ENCODE peak calls at places on chromosomes 3 and 15, in five cellular contexts. T, F, J, L and W are unnamed samples. For H3K27me3, the result is how much of the 10 kb centered on the place peaks cover.

GRCh38 chr3:49362579-49362978 is 4.4 kb upstream of the GPX1 start:
- DNase-seq in T (no peak), J (no peak), L (no peak), F (no peak), W (no peak)

GRCh38 chr3:16513141-16514020 is at the start of gene RFTN1:
- DNase-seq in F (no peak), J (peak), T (peak), L (peak), W (peak)

GRCh38 chr15:64426845-64427465 is 33.4 kb upstream of the ZNF609 start:
- DNase-seq in J (peak), F (no peak), T (no peak), L (peak), W (peak)

GRCh38 chr15:51046799-51047449 is 47.8 kb downstream of the TNFAIP8L3 start:
- DNase-seq in T (no peak), L (peak), J (no peak), F (no peak), W (no peak)

GRCh38 chr3:141913150-141913811 is 36.8 kb downstream of the ATP1B3 start:
- DNase-seq in F (no peak), L (peak), T (no peak), J (peak), W (peak)

GRCh38 chr3:110583373-110583935 is 488.2 kb upstream of the NECTIN3 start:
- DNase-seq in F (no peak), J (no peak), T (no peak), L (no peak), W (no peak)

GRCh38 chr15:88605507-88606436 is 15.4 kb upstream of the AEN start:
- DNase-seq in T (no peak), F (no peak), L (peak), J (no peak), W (peak)

GRCh38 chr15:61879219-61879618 is 181.0 kb downstream of the VPS13C start:
- DNase-seq in T (no peak), F (no peak), L (peak), J (no peak), W (no peak)

GRCh38 chr3:30604566-30604965 is 1.8 kb upstream of the TGFBR2 start:
- DNase-seq in T (no peak), F (no peak), L (no peak), J (no peak), W (no peak)

GRCh38 chr15:50235794-50236193 is 29.7 kb downstream of the HDC start:
- DNase-seq in L (no peak), T (no peak), F (no peak), J (no peak), W (no peak)

GRCh38 chr15:50209804-50210203 is 27.8 kb downstream of the SLC27A2 start:
- DNase-seq in J (no peak), T (no peak), L (no peak), F (no peak), W (no peak)

GRCh38 chr3:141055536-141056445 is 4.6 kb downstream of the SPSB4 start:
- DNase-seq in T (no peak), F (no peak), J (no peak), L (no peak), W (no peak)

GRCh38 chr3:45170071-45170470 is 23.9 kb upstream of the CDCP1 start:
- DNase-seq in J (no peak), F (no peak), T (peak), L (no peak), W (no peak)

GRCh38 chr3:115833074-115833473 is 209.8 kb downstream of the GAP43 start:
- DNase-seq in F (no peak), J (no peak), T (no peak), L (no peak), W (no peak)

GRCh38 chr3:177483182-177483967 is 286.1 kb upstream of the TBL1XR1 start:
- DNase-seq in L (peak), F (no peak), J (no peak), T (no peak), W (no peak)

GRCh38 chr3:45572755-45573154 is 21.8 kb upstream of the LIMD1 start:
- DNase-seq in L (no peak), T (no peak), F (no peak), J (no peak), W (no peak)

GRCh38 chr15:31325432-31325975 is 1.1 kb upstream of the KLF13 start:
- DNase-seq in L (peak), J (no peak), F (no peak), T (peak), W (no peak)

GRCh38 chr3:123658118-123658859 is 73.4 kb upstream of the HACD2 start:
- DNase-seq in F (peak), J (no peak), L (no peak), T (no peak), W (no peak)

GRCh38 chr3:71873093-71873611 is 88.2 kb upstream of the PROK2 start:
- DNase-seq in L (no peak), F (no peak), J (no peak), T (no peak), W (no peak)

GRCh38 chr15:73364070-73364469 is 4.7 kb downstream of the HCN4 start:
- DNase-seq in T (no peak), L (no peak), F (no peak), J (no peak), W (no peak)

GRCh38 chr15:73357999-73358665 is 10.6 kb downstream of the HCN4 start:
- DNase-seq in F (no peak), T (no peak), J (no peak), L (peak), W (no peak)

GRCh38 chr15:73362900-73363299 is 5.9 kb downstream of the HCN4 start:
- DNase-seq in L (no peak), F (no peak), T (no peak), J (no peak), W (no peak)

GRCh38 chr15:73359653-73360052 is 9.1 kb downstream of the HCN4 start:
- DNase-seq in L (no peak), J (no peak), T (no peak), F (no peak), W (no peak)

GRCh38 chr15:73361331-73361730 is 7.4 kb downstream of the HCN4 start:
- DNase-seq in J (no peak), T (no peak), F (no peak), L (no peak), W (no peak)
- H3K27me3 ChIP-seq in J (half or more), T (under half), F (under half), L (under half), W (under half)

GRCh38 chr3:148816971-148817519 is 10.6 kb upstream of the CPB1 start:
- DNase-seq in T (no peak), L (no peak), J (no peak), F (no peak), W (no peak)

GRCh38 chr3:148815736-148816135 is 11.9 kb upstream of the CPB1 start:
- DNase-seq in J (no peak), T (no peak), F (no peak), L (no peak), W (no peak)

GRCh38 chr3:148816427-148816826 is 11.2 kb upstream of the CPB1 start:
- DNase-seq in J (no peak), T (no peak), F (no peak), L (no peak), W (no peak)

GRCh38 chr3:148815316-148815715 is 12.3 kb upstream of the CPB1 start:
- DNase-seq in F (no peak), J (no peak), T (no peak), L (no peak), W (no peak)

DNA sequence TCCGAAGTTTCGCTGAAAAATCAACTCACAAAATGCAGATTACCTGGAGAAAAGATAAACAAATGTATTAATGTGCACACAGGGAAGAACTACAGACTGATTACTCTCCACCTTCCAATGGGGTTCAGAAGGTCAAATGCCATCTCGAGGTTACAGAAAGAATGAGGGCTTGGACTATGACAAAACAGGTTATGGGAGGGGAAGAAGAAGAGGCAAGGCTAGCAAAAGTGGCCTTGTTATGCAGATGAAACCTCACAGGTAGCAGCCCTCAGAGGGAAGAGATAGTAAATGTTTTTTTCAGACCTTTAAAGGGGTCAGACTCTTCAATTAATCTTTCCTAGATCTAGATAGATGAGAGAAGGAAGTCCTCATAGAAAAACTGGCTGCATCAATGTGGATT is 6.7 kb upstream of the CPB1 start:
- DNase-seq in F (no peak), L (no peak), J (no peak), T (no peak), W (no peak)
- H3K27me3 ChIP-seq in F (under half), L (under half), J (under half), T (under half), W (under half)

GRCh38 chr3:38645076-38645475 is 4.4 kb downstream of the SCN5A start:
- DNase-seq in J (no peak), F (no peak), L (no peak), T (no peak), W (no peak)

GRCh38 chr3:38644016-38644661 is 5.3 kb downstream of the SCN5A start:
- DNase-seq in F (no peak), J (no peak), T (no peak), L (no peak), W (no peak)

GRCh38 chr3:38643090-38643489 is 6.4 kb downstream of the SCN5A start:
- DNase-seq in F (no peak), L (no peak), J (no peak), T (no peak), W (no peak)

GRCh38 chr3:38644662-38645053 is 4.8 kb downstream of the SCN5A start:
- DNase-seq in J (no peak), T (no peak), F (no peak), L (no peak), W (no peak)

GRCh38 chr3:38643592-38643991 is 5.9 kb downstream of the SCN5A start:
- DNase-seq in L (no peak), F (no peak), T (no peak), J (no peak), W (no peak)
- H3K27me3 ChIP-seq in L (under half), F (under half), T (under half), J (under half), W (under half)

DNA sequence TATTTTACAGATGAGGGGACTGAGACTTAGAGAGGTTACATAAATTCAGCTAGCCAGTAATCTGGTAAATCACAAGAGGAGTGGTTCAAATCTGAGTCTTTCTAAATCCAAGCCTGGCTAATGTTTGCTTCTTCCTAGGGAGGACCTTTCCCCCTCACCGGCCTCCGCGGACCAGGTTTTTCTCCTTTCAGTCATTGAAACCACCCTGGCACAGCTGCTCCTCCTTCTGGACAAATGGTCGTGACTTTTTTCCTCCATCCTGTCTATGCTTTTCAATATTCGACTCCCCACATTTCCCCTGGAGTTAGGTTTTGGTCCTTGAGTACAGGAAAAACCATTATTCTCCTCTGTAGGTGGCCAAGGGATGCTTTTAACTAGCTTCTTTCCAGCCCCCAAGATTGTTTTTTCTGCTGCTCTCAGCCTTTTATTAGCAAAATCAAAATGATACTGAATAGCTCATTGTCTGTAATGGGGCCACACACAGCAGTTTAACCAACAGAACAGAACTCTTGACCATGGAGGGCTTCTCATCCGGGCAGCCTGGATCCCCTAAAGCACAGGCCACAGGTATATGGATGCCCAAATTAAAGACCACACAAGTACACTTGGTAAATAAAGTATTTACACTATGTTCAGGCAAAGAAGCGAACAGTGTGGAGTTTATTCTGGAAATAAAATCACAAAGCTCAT is 85.9 kb upstream of the KLHL25 start:
- DNase-seq in J (peak), F (no peak), L (no peak), T (no peak), W (no peak)
- H3K27me3 ChIP-seq in J (under half), F (under half), L (under half), T (under half), W (under half)